ENCODE peak calls at places on chromosomes 12 and 14, in four cellular contexts. One of them, this sample, is unnamed.

GRCh38 chr12:5989621-5990020 is 44.6 kb upstream of the ANO2 start:
- DNase-seq in colonic mucosa: no peak
- DNase-seq in mesothelial cell of epicardium: no peak
- DNase-seq in Peyer's patch: no peak
- DNase-seq in this sample: no peak

GRCh38 chr12:132812631-132813305 is 15.9 kb downstream of the GOLGA3 start:
- DNase-seq in colonic mucosa: no peak
- DNase-seq in Peyer's patch: no peak
- DNase-seq in mesothelial cell of epicardium: no peak
- DNase-seq in this sample: no peak

GRCh38 chr12:127898616-127899015 is 368.4 kb upstream of the TMEM132C start:
- DNase-seq in Peyer's patch: no peak
- DNase-seq in colonic mucosa: no peak
- DNase-seq in mesothelial cell of epicardium: no peak
- DNase-seq in this sample: no peak

GRCh38 chr12:124734224-124734788 is 129.4 kb downstream of the SCARB1 start:
- DNase-seq in mesothelial cell of epicardium: no peak
- DNase-seq in Peyer's patch: no peak
- DNase-seq in colonic mucosa: no peak
- DNase-seq in this sample: no peak

GRCh38 chr12:52126050-52126604 is 46.6 kb downstream of the SMIM41 start:
- DNase-seq in Peyer's patch: no peak
- DNase-seq in colonic mucosa: no peak
- DNase-seq in mesothelial cell of epicardium: no peak
- DNase-seq in this sample: no peak

GRCh38 chr12:120540445-120540844 is 6.3 kb downstream of the RNF10 start:
- DNase-seq in colonic mucosa: no peak
- DNase-seq in Peyer's patch: no peak
- DNase-seq in mesothelial cell of epicardium: no peak
- DNase-seq in this sample: no peak

GRCh38 chr12:91249059-91250055 is 66.7 kb upstream of the DCN start:
- DNase-seq in mesothelial cell of epicardium: no peak
- DNase-seq in colonic mucosa: no peak
- DNase-seq in Peyer's patch: no peak
- DNase-seq in this sample: no peak

GRCh38 chr12:105444050-105444808 is 113.7 kb downstream of the C12orf75 start:
- DNase-seq in Peyer's patch: no peak
- DNase-seq in colonic mucosa: peak
- DNase-seq in mesothelial cell of epicardium: no peak
- DNase-seq in this sample: peak

GRCh38 chr12:572532-572899 is 90.7 kb downstream of the NINJ2 start:
- DNase-seq in mesothelial cell of epicardium: no peak
- DNase-seq in colonic mucosa: no peak
- DNase-seq in Peyer's patch: no peak
- DNase-seq in this sample: no peak

GRCh38 chr14:51554953-51555352 is 96.8 kb upstream of the FRMD6 start:
- DNase-seq in Peyer's patch: no peak
- DNase-seq in mesothelial cell of epicardium: no peak
- DNase-seq in colonic mucosa: no peak
- DNase-seq in this sample: no peak

GRCh38 chr14:22221508-22221907 is 367.5 kb downstream of the DAD1 start:
- DNase-seq in Peyer's patch: no peak
- DNase-seq in mesothelial cell of epicardium: no peak
- DNase-seq in colonic mucosa: no peak
- DNase-seq in this sample: peak

GRCh38 chr12:3777206-3777809 is 24.4 kb upstream of the CRACR2A start:
- DNase-seq in colonic mucosa: peak
- DNase-seq in Peyer's patch: no peak
- DNase-seq in mesothelial cell of epicardium: no peak
- DNase-seq in this sample: peak

DNA sequence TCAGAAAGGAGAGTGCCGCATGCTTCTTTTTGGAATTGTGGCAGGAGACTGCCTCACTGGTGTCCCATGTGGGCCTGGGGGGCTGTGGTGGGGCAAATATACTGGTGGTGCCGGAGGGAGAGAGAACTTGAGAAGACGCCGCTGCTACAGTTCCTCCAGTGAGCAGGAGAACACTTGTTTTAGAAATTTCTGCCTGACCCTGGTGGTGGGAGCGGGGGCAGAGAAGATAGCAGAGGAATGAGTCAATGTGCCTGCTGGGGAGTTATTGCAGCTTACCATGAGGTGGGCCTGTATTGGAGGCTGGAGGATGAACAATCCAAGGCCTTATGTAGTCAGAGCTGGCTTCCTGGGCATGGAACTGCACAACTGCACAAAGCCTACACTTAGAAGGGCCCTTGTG is 211.8 kb downstream of the SNAPC1 start:
- DNase-seq in Peyer's patch: no peak
- DNase-seq in colonic mucosa: no peak
- DNase-seq in mesothelial cell of epicardium: no peak
- DNase-seq in this sample: no peak
- TF ChIP-seq CTCF in Peyer's patch: no peak
- TF ChIP-seq CTCF in colonic mucosa: no peak
- TF ChIP-seq CTCF in mesothelial cell of epicardium: no peak
- TF ChIP-seq CTCF in this sample: no peak

GRCh38 chr12:47819544-47819901 is 180 bp downstream of the HDAC7 start:
- DNase-seq in mesothelial cell of epicardium: no peak
- DNase-seq in colonic mucosa: no peak
- DNase-seq in Peyer's patch: no peak
- DNase-seq in this sample: no peak
- TF ChIP-seq CTCF in mesothelial cell of epicardium: no peak
- TF ChIP-seq CTCF in colonic mucosa: no peak
- TF ChIP-seq CTCF in Peyer's patch: no peak
- TF ChIP-seq CTCF in this sample: no peak

DNA sequence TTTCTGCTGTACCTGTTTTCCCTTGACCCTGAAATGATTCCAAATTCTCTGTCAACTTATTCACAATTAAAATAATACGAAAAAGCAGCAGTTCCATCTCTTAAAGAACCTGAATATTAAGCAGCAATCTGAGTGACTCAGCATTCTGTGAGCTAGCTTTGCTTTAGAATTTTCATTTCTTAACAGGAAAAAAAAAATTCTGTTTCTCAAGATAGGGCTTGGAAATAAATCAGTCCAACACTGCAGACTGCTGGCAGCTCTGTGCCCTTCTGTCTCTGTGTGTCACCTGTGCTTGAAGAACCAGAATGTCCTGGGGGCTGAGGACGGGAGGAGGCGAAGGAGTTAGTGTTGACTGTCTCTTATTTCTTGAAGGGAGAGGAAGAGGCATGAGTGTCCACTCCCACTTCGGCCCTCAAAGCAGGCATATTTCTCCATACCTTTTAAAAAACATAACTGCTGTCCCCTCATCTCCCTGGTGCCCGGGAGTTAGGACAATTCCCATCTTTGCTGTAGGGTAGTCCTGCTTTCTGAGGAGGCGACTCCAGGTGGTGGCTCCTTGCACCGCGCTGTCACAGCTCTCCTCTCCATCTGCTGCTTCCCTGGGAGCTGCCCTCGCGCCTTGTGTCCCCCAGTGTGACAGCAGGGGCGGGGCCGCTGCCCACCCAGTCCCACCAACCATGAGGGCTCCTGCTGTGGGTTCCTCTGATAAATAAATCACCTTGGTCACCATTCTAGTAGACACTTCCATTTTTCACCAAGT is 203.1 kb downstream of the CALM1 start:
- DNase-seq in mesothelial cell of epicardium: no peak
- DNase-seq in Peyer's patch: no peak
- DNase-seq in colonic mucosa: no peak
- DNase-seq in this sample: peak
- TF ChIP-seq CTCF in mesothelial cell of epicardium: no peak
- TF ChIP-seq CTCF in Peyer's patch: peak
- TF ChIP-seq CTCF in colonic mucosa: no peak
- TF ChIP-seq CTCF in this sample: no peak

GRCh38 chr12:96061864-96062453 is 26.6 kb upstream of the LTA4H start:
- DNase-seq in Peyer's patch: peak
- DNase-seq in colonic mucosa: peak
- DNase-seq in mesothelial cell of epicardium: peak
- DNase-seq in this sample: peak
- TF ChIP-seq CTCF in Peyer's patch: peak
- TF ChIP-seq CTCF in colonic mucosa: peak
- TF ChIP-seq CTCF in mesothelial cell of epicardium: peak
- TF ChIP-seq CTCF in this sample: peak

GRCh38 chr14:43894534-43894933 is 612.5 kb downstream of the FSCB start:
- DNase-seq in mesothelial cell of epicardium: no peak
- DNase-seq in Peyer's patch: no peak
- DNase-seq in colonic mucosa: no peak
- DNase-seq in this sample: no peak
- TF ChIP-seq CTCF in mesothelial cell of epicardium: peak
- TF ChIP-seq CTCF in Peyer's patch: no peak
- TF ChIP-seq CTCF in colonic mucosa: peak
- TF ChIP-seq CTCF in this sample: no peak

GRCh38 chr12:96091833-96092232 is 56.4 kb upstream of the LTA4H start:
- DNase-seq in mesothelial cell of epicardium: no peak
- DNase-seq in Peyer's patch: no peak
- DNase-seq in colonic mucosa: no peak
- DNase-seq in this sample: no peak

GRCh38 chr12:96099431-96099830 is 64.0 kb upstream of the LTA4H start:
- DNase-seq in Peyer's patch: no peak
- DNase-seq in colonic mucosa: no peak
- DNase-seq in mesothelial cell of epicardium: no peak
- DNase-seq in this sample: no peak

GRCh38 chr12:96093543-96094196 is 58.3 kb upstream of the LTA4H start:
- DNase-seq in Peyer's patch: no peak
- DNase-seq in colonic mucosa: no peak
- DNase-seq in mesothelial cell of epicardium: no peak
- DNase-seq in this sample: no peak

GRCh38 chr12:96098631-96099030 is 63.2 kb upstream of the LTA4H start:
- DNase-seq in mesothelial cell of epicardium: no peak
- DNase-seq in Peyer's patch: no peak
- DNase-seq in colonic mucosa: no peak
- DNase-seq in this sample: no peak

DNA sequence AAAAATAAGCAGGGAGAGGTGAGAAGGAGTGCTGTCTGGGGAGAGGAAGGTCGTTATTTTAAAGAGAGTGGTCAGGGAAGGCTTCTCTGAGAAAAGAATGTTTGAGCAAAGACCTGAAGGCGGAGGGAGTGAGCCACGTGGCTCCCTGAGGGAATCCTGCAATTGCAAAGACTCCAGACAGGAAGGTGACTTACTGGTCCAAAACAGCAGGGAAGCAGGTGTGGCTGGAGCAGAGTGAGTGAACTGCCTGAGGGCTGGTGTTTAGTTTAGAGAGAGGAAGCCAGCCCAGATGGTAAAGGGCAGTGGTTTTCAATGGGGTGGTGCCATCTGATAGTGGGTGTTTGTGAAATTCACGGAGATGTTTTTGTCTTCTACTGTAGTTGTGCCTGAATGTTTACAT is 58.8 kb upstream of the LTA4H start:
- DNase-seq in Peyer's patch: no peak
- DNase-seq in colonic mucosa: no peak
- DNase-seq in mesothelial cell of epicardium: no peak
- DNase-seq in this sample: peak
- TF ChIP-seq CTCF in Peyer's patch: no peak
- TF ChIP-seq CTCF in colonic mucosa: no peak
- TF ChIP-seq CTCF in mesothelial cell of epicardium: no peak
- TF ChIP-seq CTCF in this sample: no peak

GRCh38 chr12:54134395-54134794 is 54.4 kb downstream of the SMUG1 start:
- DNase-seq in colonic mucosa: no peak
- DNase-seq in mesothelial cell of epicardium: no peak
- DNase-seq in Peyer's patch: no peak
- DNase-seq in this sample: no peak

GRCh38 chr12:54135621-54136027 is 53.2 kb downstream of the SMUG1 start:
- DNase-seq in mesothelial cell of epicardium: no peak
- DNase-seq in colonic mucosa: no peak
- DNase-seq in Peyer's patch: no peak
- DNase-seq in this sample: peak

GRCh38 chr12:54133663-54134375 is 55.0 kb downstream of the SMUG1 start:
- DNase-seq in colonic mucosa: no peak
- DNase-seq in Peyer's patch: no peak
- DNase-seq in mesothelial cell of epicardium: no peak
- DNase-seq in this sample: no peak

GRCh38 chr12:54132979-54133378 is 55.8 kb downstream of the SMUG1 start:
- DNase-seq in colonic mucosa: no peak
- DNase-seq in mesothelial cell of epicardium: no peak
- DNase-seq in Peyer's patch: no peak
- DNase-seq in this sample: no peak

DNA sequence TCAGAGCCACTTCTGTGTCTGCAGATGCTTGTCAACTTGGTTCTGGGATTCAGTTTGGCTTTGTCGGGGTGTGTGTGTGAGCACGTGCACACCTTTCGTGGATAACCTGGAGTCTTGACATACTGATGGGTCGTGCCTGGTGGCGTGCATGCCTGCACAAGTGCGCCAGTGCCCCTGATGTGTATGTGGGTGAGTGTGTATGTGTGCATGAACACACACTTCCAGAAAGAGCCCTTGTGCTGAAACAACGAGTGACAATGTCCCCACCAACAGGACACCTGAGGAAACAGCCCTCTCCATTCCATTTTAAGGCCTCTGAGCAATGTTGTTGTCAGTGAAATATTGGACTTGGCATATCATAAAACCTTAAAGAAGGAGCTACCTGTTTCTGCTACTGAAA is 53.9 kb downstream of the SMUG1 start:
- DNase-seq in mesothelial cell of epicardium: no peak
- DNase-seq in Peyer's patch: no peak
- DNase-seq in colonic mucosa: no peak
- DNase-seq in this sample: peak
- TF ChIP-seq CTCF in mesothelial cell of epicardium: no peak
- TF ChIP-seq CTCF in Peyer's patch: no peak
- TF ChIP-seq CTCF in colonic mucosa: no peak
- TF ChIP-seq CTCF in this sample: no peak

This sample was measured in Calu3.